ENCODE peak calls at places on chromosomes 11 and 22, in four cellular contexts. C, T, X and M are unnamed samples.

GRCh38 chr11:77001524-77001923 is 32.7 kb upstream of the B3GNT6 start:
- DNase-seq in C (no peak), T (no peak), X (no peak), M (no peak)

GRCh38 chr22:35637254-35637653 is 11.0 kb upstream of the APOL6 start:
- DNase-seq in C (no peak), T (no peak), X (no peak), M (no peak)

GRCh38 chr22:50320671-50321325 is 6.0 kb downstream of the DENND6B start:
- DNase-seq in C (no peak), T (no peak), X (no peak), M (no peak)

GRCh38 chr11:61783717-61784505 is 8.5 kb downstream of the TMEM258 start:
- DNase-seq in C (peak), T (no peak), X (no peak), M (no peak)

GRCh38 chr11:116970485-116971292 is 127.5 kb downstream of the SIK3 start:
- DNase-seq in C (no peak), T (no peak), X (no peak), M (no peak)

GRCh38 chr22:38454361-38455062 is 487 bp downstream of the KCNJ4 start:
- DNase-seq in C (no peak), T (no peak), X (no peak), M (no peak)

GRCh38 chr22:48628891-48629559 is 1198.6 kb downstream of the BRD1 start:
- DNase-seq in C (no peak), T (no peak), X (no peak), M (no peak)

GRCh38 chr11:72657356-72657755 is 16.9 kb downstream of the PDE2A start:
- DNase-seq in C (no peak), T (no peak), X (no peak), M (no peak)

GRCh38 chr11:70707821-70708220 is 309.5 kb downstream of the CTTN start:
- DNase-seq in C (no peak), T (no peak), X (no peak), M (no peak)

GRCh38 chr11:61777234-61778090 is 14.9 kb downstream of the TMEM258 start:
- DNase-seq in C (peak), T (peak), X (no peak), M (no peak)

GRCh38 chr11:65436412-65437032 is 13.9 kb downstream of the NEAT1 start:
- DNase-seq in C (peak), T (no peak), X (peak), M (no peak)

GRCh38 chr11:34679681-34680080 is 58.8 kb downstream of the EHF start:
- DNase-seq in C (no peak), T (no peak), X (no peak), M (no peak)

GRCh38 chr11:111982019-111982464 is 43.2 kb upstream of the DLAT start:
- DNase-seq in C (peak), T (peak), X (peak), M (peak)

GRCh38 chr11:71251761-71252433 is 480 bp downstream of the SHANK2 start:
- DNase-seq in C (no peak), T (no peak), X (no peak), M (peak)

GRCh38 chr22:19527321-19527721 is 3.1 kb upstream of the CLDN5 start:
- DNase-seq in C (peak), T (no peak), X (no peak), M (peak)

GRCh38 chr11:11411401-11411985 is 58.4 kb upstream of the CSNK2A3 start:
- DNase-seq in C (no peak), T (no peak), X (no peak), M (no peak)

GRCh38 chr11:5992150-5992549 is 5.4 kb upstream of the OR52L1 start:
- DNase-seq in C (no peak), T (no peak), X (peak), M (no peak)

GRCh38 chr11:8567597-8568198 is 26.3 kb downstream of the STK33 start:
- DNase-seq in C (peak), T (no peak), X (peak), M (no peak)

GRCh38 chr11:8613036-8613435 is 19.0 kb upstream of the STK33 start:
- DNase-seq in C (peak), T (no peak), X (no peak), M (no peak)

GRCh38 chr11:44493929-44494328 is 71.5 kb upstream of the CD82 start:
- DNase-seq in C (no peak), T (no peak), X (no peak), M (no peak)

GRCh38 chr11:15276616-15277015 is 161.9 kb downstream of the INSC start:
- DNase-seq in C (peak), T (no peak), X (peak), M (no peak)

GRCh38 chr11:117409511-117409910 is 81.9 kb downstream of the CEP164 start:
- DNase-seq in C (no peak), T (no peak), X (no peak), M (no peak)

GRCh38 chr22:22578702-22579424 is 19.8 kb upstream of the PRAME start:
- DNase-seq in C (peak), T (no peak), X (peak), M (no peak)

GRCh38 chr22:35921777-35922176 is 106.8 kb downstream of the RBFOX2 start:
- DNase-seq in C (peak), T (no peak), X (peak), M (peak)

GRCh38 chr11:125091247-125091876 is 20.1 kb downstream of the TMEM218 start:
- DNase-seq in C (peak), T (no peak), X (peak), M (peak)

GRCh38 chr22:21945453-21946261 is 7.0 kb downstream of the PPM1F start:
- DNase-seq in C (no peak), T (no peak), X (no peak), M (no peak)

GRCh38 chr11:119484741-119485605 is 62.0 kb upstream of the THY1 start:
- DNase-seq in C (no peak), T (no peak), X (no peak), M (no peak)

GRCh38 chr22:44025171-44026065 is 1.3 kb downstream of the PARVB start:
- DNase-seq in C (peak), T (no peak), X (no peak), M (no peak)

GRCh38 chr11:120208777-120209176 is 2.1 kb upstream of the OAF start:
- DNase-seq in C (peak), T (no peak), X (peak), M (no peak)

GRCh38 chr11:117809236-117810055 is 12.4 kb upstream of the DSCAML1 start:
- DNase-seq in C (peak), T (no peak), X (peak), M (peak)

GRCh38 chr11:123116486-123116885 is 54.5 kb upstream of the HSPA8 start:
- DNase-seq in C (no peak), T (no peak), X (no peak), M (no peak)

GRCh38 chr22:28450109-28450508 is 229.5 kb downstream of the TTC28 start:
- DNase-seq in C (no peak), T (no peak), X (no peak), M (no peak)